ENCODE peak calls at places on chromosomes 16 and 17, in five cellular contexts. V, G, N, U and A are unnamed samples.

GRCh38 chr17:75535119-75535537 is 9.6 kb downstream of the LLGL2 start:
- DNase-seq in V (no peak), U (peak), N (peak), G (peak), A (peak)

GRCh38 chr16:19071811-19072777 is 4.7 kb downstream of the COQ7 start:
- DNase-seq in N (peak), U (peak), V (peak), G (peak), A (peak)

GRCh38 chr16:17371014-17371296 is 99.8 kb downstream of the XYLT1 start:
- DNase-seq in V (no peak), U (no peak), N (no peak), G (no peak), A (no peak)

GRCh38 chr17:43755389-43755875 is 3.2 kb downstream of the SOST start:
- DNase-seq in N (peak), G (no peak), U (peak), V (no peak), A (no peak)

GRCh38 chr17:78651551-78651950 is 74.4 kb upstream of the DNAH17 start:
- DNase-seq in N (no peak), V (no peak), G (no peak), U (no peak), A (no peak)

GRCh38 chr17:55705847-55706246 is 16.8 kb downstream of the TMEM100 start:
- DNase-seq in N (no peak), V (no peak), U (no peak), G (no peak), A (no peak)

GRCh38 chr17:27602721-27603445 is 28.1 kb upstream of the LGALS9 start:
- DNase-seq in U (peak), V (peak), G (peak), N (peak), A (peak)

GRCh38 chr16:48531011-48531962 is 78.7 kb downstream of the N4BP1 start:
- DNase-seq in N (no peak), U (no peak), G (no peak), V (no peak), A (no peak)

GRCh38 chr17:79258042-79258441 is 183.4 kb downstream of the ENGASE start:
- DNase-seq in V (no peak), U (no peak), G (no peak), N (no peak), A (no peak)

GRCh38 chr16:9047689-9048301 is 43.6 kb upstream of the HAPSTR1 start:
- DNase-seq in N (peak), U (peak), G (no peak), V (peak), A (peak)

GRCh38 chr16:26877421-26877820 is 189.3 kb upstream of the C16orf82 start:
- DNase-seq in V (no peak), U (no peak), N (no peak), G (no peak), A (no peak)

GRCh38 chr17:75485688-75486087 is 29.3 kb downstream of the TMEM94 start:
- DNase-seq in G (no peak), V (no peak), U (no peak), N (no peak), A (no peak)

GRCh38 chr16:81077077-81077940 is at the start of gene C16orf46:
- DNase-seq in N (peak), G (peak), U (peak), V (peak), A (peak)

GRCh38 chr16:9232102-9232501 is 140.7 kb downstream of the HAPSTR1 start:
- DNase-seq in N (no peak), V (no peak), G (no peak), U (no peak), A (no peak)

GRCh38 chr17:40645291-40645690 is 2.3 kb downstream of the SMARCE1 start:
- DNase-seq in U (peak), V (no peak), G (no peak), N (no peak), A (no peak)

GRCh38 chr17:9209781-9210370 is 188.6 kb downstream of the NTN1 start:
- DNase-seq in N (no peak), G (no peak), V (no peak), U (no peak), A (no peak)

GRCh38 chr16:72561-73537 is at the start of gene RHBDF1:
- DNase-seq in G (no peak), N (peak), V (peak), U (no peak), A (no peak)